ENCODE peak calls at places on chromosomes 11 and 22, in seven cellular contexts. One of them, this sample, is unnamed.

GRCh38 chr11:15053201-15053685 is 20.1 kb upstream of the CALCB start:
- DNase-seq in anterior cingulate cortex: no peak
- DNase-seq in activated T-cell treated with anti-CD3 and anti-CD28 coated beads for 1 hour: no peak
- DNase-seq in right atrium auricular region: no peak
- DNase-seq in germinal center: no peak
- DNase-seq in ovary: no peak
- DNase-seq in activated CD4-positive, alpha-beta T cell treated with anti-CD3 and anti-CD28 coated beads for 24 hours: no peak
- DNase-seq in this sample: no peak

GRCh38 chr11:119316729-119317591 is at the start of gene MCAM:
- DNase-seq in right atrium auricular region: no peak
- DNase-seq in ovary: peak; percentile 55
- DNase-seq in germinal center: peak; percentile 51
- DNase-seq in anterior cingulate cortex: no peak
- DNase-seq in activated T-cell treated with anti-CD3 and anti-CD28 coated beads for 1 hour: no peak
- DNase-seq in activated CD4-positive, alpha-beta T cell treated with anti-CD3 and anti-CD28 coated beads for 24 hours: no peak
- DNase-seq in this sample: peak; percentile 85

GRCh38 chr11:69817265-69818236 is 1.7 kb downstream of the FGF3 start:
- DNase-seq in ovary: no peak
- DNase-seq in right atrium auricular region: no peak
- DNase-seq in germinal center: no peak
- DNase-seq in anterior cingulate cortex: no peak
- DNase-seq in activated T-cell treated with anti-CD3 and anti-CD28 coated beads for 1 hour: no peak
- DNase-seq in activated CD4-positive, alpha-beta T cell treated with anti-CD3 and anti-CD28 coated beads for 24 hours: no peak
- DNase-seq in this sample: peak; percentile 86

GRCh38 chr11:130448416-130449068 is at the start of gene ADAMTS15:
- DNase-seq in anterior cingulate cortex: no peak
- DNase-seq in germinal center: no peak
- DNase-seq in ovary: peak; percentile 65
- DNase-seq in activated T-cell treated with anti-CD3 and anti-CD28 coated beads for 1 hour: no peak
- DNase-seq in activated CD4-positive, alpha-beta T cell treated with anti-CD3 and anti-CD28 coated beads for 24 hours: no peak
- DNase-seq in right atrium auricular region: peak; percentile 89
- DNase-seq in this sample: peak; percentile 99

GRCh38 chr11:73047773-73048371 is 94.2 kb downstream of the FCHSD2 start:
- DNase-seq in ovary: no peak
- DNase-seq in anterior cingulate cortex: no peak
- DNase-seq in activated CD4-positive, alpha-beta T cell treated with anti-CD3 and anti-CD28 coated beads for 24 hours: no peak
- DNase-seq in right atrium auricular region: no peak
- DNase-seq in activated T-cell treated with anti-CD3 and anti-CD28 coated beads for 1 hour: no peak
- DNase-seq in germinal center: peak; percentile 50
- DNase-seq in this sample: peak; percentile 3

GRCh38 chr22:39170825-39171622 is 18.5 kb upstream of the CBX7 start:
- DNase-seq in anterior cingulate cortex: peak; percentile 52
- DNase-seq in ovary: peak; percentile 87
- DNase-seq in right atrium auricular region: peak; percentile 82
- DNase-seq in activated T-cell treated with anti-CD3 and anti-CD28 coated beads for 1 hour: peak; percentile 79
- DNase-seq in activated CD4-positive, alpha-beta T cell treated with anti-CD3 and anti-CD28 coated beads for 24 hours: peak; percentile 81
- DNase-seq in germinal center: peak; percentile 79
- DNase-seq in this sample: peak; percentile 90

GRCh38 chr11:29679996-29680395 is 336.8 kb downstream of the KCNA4 start:
- DNase-seq in germinal center: no peak
- DNase-seq in activated T-cell treated with anti-CD3 and anti-CD28 coated beads for 1 hour: no peak
- DNase-seq in right atrium auricular region: no peak
- DNase-seq in ovary: no peak
- DNase-seq in anterior cingulate cortex: no peak
- DNase-seq in activated CD4-positive, alpha-beta T cell treated with anti-CD3 and anti-CD28 coated beads for 24 hours: no peak
- DNase-seq in this sample: no peak

GRCh38 chr22:39456262-39457046 is at the start of gene MGAT3:
- DNase-seq in activated T-cell treated with anti-CD3 and anti-CD28 coated beads for 1 hour: no peak
- DNase-seq in ovary: no peak
- DNase-seq in right atrium auricular region: no peak
- DNase-seq in germinal center: no peak
- DNase-seq in anterior cingulate cortex: no peak
- DNase-seq in activated CD4-positive, alpha-beta T cell treated with anti-CD3 and anti-CD28 coated beads for 24 hours: no peak
- DNase-seq in this sample: peak; percentile 69

GRCh38 chr22:39087881-39088687 is 9.0 kb upstream of the APOBEC3H start:
- DNase-seq in activated CD4-positive, alpha-beta T cell treated with anti-CD3 and anti-CD28 coated beads for 24 hours: no peak
- DNase-seq in germinal center: no peak
- DNase-seq in ovary: peak; percentile 64
- DNase-seq in anterior cingulate cortex: no peak
- DNase-seq in activated T-cell treated with anti-CD3 and anti-CD28 coated beads for 1 hour: no peak
- DNase-seq in right atrium auricular region: no peak
- DNase-seq in this sample: peak; percentile 41